ENCODE peak calls at places on chromosomes 11 and 22, in six cellular contexts. One of them, this sample, is unnamed.

GRCh38 chr11:121711900-121712424 is 259.2 kb upstream of the SORL1-AS1 start:
- DNase-seq in IMR-90: peak; percentile 39
- DNase-seq in neuronal stem cell: no peak
- DNase-seq in MM.1S: no peak
- DNase-seq in mesendoderm: peak; percentile 10
- DNase-seq in HCT116: no peak
- DNase-seq in this sample: no peak

GRCh38 chr11:83566948-83567347 is 280.8 kb upstream of the CCDC90B start:
- DNase-seq in IMR-90: peak; percentile 83
- DNase-seq in neuronal stem cell: no peak
- DNase-seq in MM.1S: no peak
- DNase-seq in mesendoderm: peak; percentile 69
- DNase-seq in HCT116: no peak
- DNase-seq in this sample: no peak

GRCh38 chr22:40243891-40244290 is 66.2 kb downstream of the TNRC6B start:
- DNase-seq in IMR-90: no peak
- DNase-seq in neuronal stem cell: no peak
- DNase-seq in MM.1S: peak; percentile 46
- DNase-seq in mesendoderm: no peak
- DNase-seq in HCT116: no peak
- DNase-seq in this sample: no peak

GRCh38 chr11:120632579-120632978 is 121.0 kb downstream of the GRIK4 start:
- DNase-seq in IMR-90: no peak
- DNase-seq in neuronal stem cell: no peak
- DNase-seq in MM.1S: no peak
- DNase-seq in mesendoderm: peak; percentile 68
- DNase-seq in HCT116: no peak
- DNase-seq in this sample: no peak

GRCh38 chr11:112724194-112724790 is 236.9 kb upstream of the NCAM1 start:
- DNase-seq in IMR-90: no peak
- DNase-seq in neuronal stem cell: no peak
- DNase-seq in MM.1S: no peak
- DNase-seq in mesendoderm: no peak
- DNase-seq in HCT116: no peak
- DNase-seq in this sample: no peak

GRCh38 chr11:11909727-11910126 is 68.0 kb downstream of the USP47 start:
- DNase-seq in IMR-90: peak; percentile 76
- DNase-seq in neuronal stem cell: no peak
- DNase-seq in MM.1S: no peak
- DNase-seq in mesendoderm: no peak
- DNase-seq in HCT116: no peak
- DNase-seq in this sample: no peak

GRCh38 chr11:122183933-122184332 is 67.9 kb upstream of the BLID start:
- DNase-seq in IMR-90: no peak
- DNase-seq in neuronal stem cell: no peak
- DNase-seq in MM.1S: no peak
- DNase-seq in mesendoderm: no peak
- DNase-seq in HCT116: no peak
- DNase-seq in this sample: no peak

GRCh38 chr11:36598051-36598450 is at the start of gene RAG2:
- DNase-seq in IMR-90: no peak
- DNase-seq in neuronal stem cell: no peak
- DNase-seq in MM.1S: no peak
- DNase-seq in mesendoderm: no peak
- DNase-seq in HCT116: no peak
- DNase-seq in this sample: no peak

GRCh38 chr22:43437871-43438475 is 26.2 kb downstream of the MPPED1 start:
- DNase-seq in IMR-90: no peak
- DNase-seq in neuronal stem cell: no peak
- DNase-seq in MM.1S: no peak
- DNase-seq in mesendoderm: no peak
- DNase-seq in HCT116: no peak
- DNase-seq in this sample: no peak

GRCh38 chr22:45423524-45423923 is 10.0 kb downstream of the RIBC2 start:
- DNase-seq in IMR-90: no peak
- DNase-seq in neuronal stem cell: no peak
- DNase-seq in MM.1S: no peak
- DNase-seq in mesendoderm: no peak
- DNase-seq in HCT116: no peak
- DNase-seq in this sample: no peak

GRCh38 chr22:46737976-46738641 is at the start of gene CERK:
- DNase-seq in IMR-90: peak; percentile 62
- DNase-seq in neuronal stem cell: peak; percentile 56
- DNase-seq in MM.1S: peak; percentile 75
- DNase-seq in mesendoderm: peak; percentile 69
- DNase-seq in HCT116: no peak
- DNase-seq in this sample: peak; percentile 80

GRCh38 chr11:50174189-50174588 is 141.5 kb downstream of the OR4C45 start:
- DNase-seq in IMR-90: peak; percentile 11
- DNase-seq in neuronal stem cell: no peak
- DNase-seq in MM.1S: peak; percentile 39
- DNase-seq in mesendoderm: no peak
- DNase-seq in HCT116: no peak
- DNase-seq in this sample: no peak

GRCh38 chr11:5226732-5227327 is at the start of gene HBB:
- DNase-seq in IMR-90: no peak
- DNase-seq in neuronal stem cell: no peak
- DNase-seq in MM.1S: no peak
- DNase-seq in mesendoderm: no peak
- DNase-seq in HCT116: no peak
- DNase-seq in this sample: peak; percentile 19

GRCh38 chr11:20112291-20113146 is 47.8 kb downstream of the DBX1 start:
- DNase-seq in IMR-90: peak; percentile 97
- DNase-seq in neuronal stem cell: no peak
- DNase-seq in MM.1S: no peak
- DNase-seq in mesendoderm: peak; percentile 86
- DNase-seq in HCT116: peak; percentile 82
- DNase-seq in this sample: peak; percentile 77

GRCh38 chr11:111982019-111982464 is 43.2 kb upstream of the DLAT start:
- DNase-seq in IMR-90: peak; percentile 43
- DNase-seq in neuronal stem cell: peak; percentile 57
- DNase-seq in MM.1S: peak; percentile 79
- DNase-seq in mesendoderm: peak; percentile 91
- DNase-seq in HCT116: peak; percentile 31
- DNase-seq in this sample: peak; percentile 90

GRCh38 chr11:68270334-68271022 is 1.3 kb downstream of the C11orf24 start:
- DNase-seq in IMR-90: no peak
- DNase-seq in neuronal stem cell: no peak
- DNase-seq in MM.1S: no peak
- DNase-seq in mesendoderm: no peak
- DNase-seq in HCT116: no peak
- DNase-seq in this sample: peak; percentile 55

GRCh38 chr11:68266936-68267880 is 4.6 kb downstream of the C11orf24 start:
- DNase-seq in IMR-90: peak; percentile 17
- DNase-seq in neuronal stem cell: no peak
- DNase-seq in MM.1S: no peak
- DNase-seq in mesendoderm: no peak
- DNase-seq in HCT116: no peak
- DNase-seq in this sample: no peak

GRCh38 chr11:68269414-68270081 is 2.2 kb downstream of the C11orf24 start:
- DNase-seq in IMR-90: peak; percentile 92
- DNase-seq in neuronal stem cell: no peak
- DNase-seq in MM.1S: no peak
- DNase-seq in mesendoderm: peak; percentile 48
- DNase-seq in HCT116: no peak
- DNase-seq in this sample: no peak

GRCh38 chr11:68266121-68266891 is 5.5 kb downstream of the C11orf24 start:
- DNase-seq in IMR-90: no peak
- DNase-seq in neuronal stem cell: no peak
- DNase-seq in MM.1S: peak; percentile 94
- DNase-seq in mesendoderm: no peak
- DNase-seq in HCT116: no peak
- DNase-seq in this sample: no peak

DNA sequence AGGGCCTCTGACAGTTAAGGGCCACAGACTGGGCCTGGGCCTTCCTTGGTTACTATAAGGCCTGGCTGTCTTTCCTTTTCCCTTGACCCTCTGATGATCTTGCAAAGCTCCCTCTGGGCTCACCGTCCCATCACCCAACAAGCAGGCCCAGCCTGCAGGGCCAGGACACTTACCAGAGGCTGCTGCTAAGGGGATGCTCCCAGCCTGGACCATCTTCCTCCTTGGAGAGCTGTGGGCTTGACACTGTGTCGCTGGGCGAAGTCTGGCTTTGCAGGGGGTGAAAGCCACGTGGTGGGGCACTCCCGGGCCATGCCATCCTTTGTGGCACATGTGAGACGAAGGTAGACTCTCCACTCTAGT is 3.9 kb downstream of the C11orf24 start:
- DNase-seq in IMR-90: no peak
- DNase-seq in neuronal stem cell: no peak
- DNase-seq in MM.1S: no peak
- DNase-seq in mesendoderm: no peak
- DNase-seq in HCT116: no peak
- DNase-seq in this sample: no peak
- H3K4me3 ChIP-seq in IMR-90: no peak overlapping the region
- H3K4me3 ChIP-seq in neuronal stem cell: no peak overlapping the region
- H3K4me3 ChIP-seq in MM.1S: no peak overlapping the region
- H3K4me3 ChIP-seq in mesendoderm: no peak overlapping the region
- H3K4me3 ChIP-seq in HCT116: no peak overlapping the region
- H3K4me3 ChIP-seq in this sample: no peak overlapping the region

GRCh38 chr11:130023204-130023603 is 20.6 kb upstream of the PRDM10 start:
- DNase-seq in IMR-90: peak; percentile 48
- DNase-seq in neuronal stem cell: no peak
- DNase-seq in MM.1S: no peak
- DNase-seq in mesendoderm: peak; percentile 19
- DNase-seq in HCT116: peak; percentile 29
- DNase-seq in this sample: no peak

GRCh38 chr11:130025371-130025770 is 22.7 kb upstream of the PRDM10 start:
- DNase-seq in IMR-90: no peak
- DNase-seq in neuronal stem cell: no peak
- DNase-seq in MM.1S: no peak
- DNase-seq in mesendoderm: no peak
- DNase-seq in HCT116: no peak
- DNase-seq in this sample: no peak

GRCh38 chr11:130024356-130024755 is 21.7 kb upstream of the PRDM10 start:
- DNase-seq in IMR-90: no peak
- DNase-seq in neuronal stem cell: no peak
- DNase-seq in MM.1S: no peak
- DNase-seq in mesendoderm: no peak
- DNase-seq in HCT116: no peak
- DNase-seq in this sample: no peak

GRCh38 chr11:130022799-130023198 is 20.2 kb upstream of the PRDM10 start:
- DNase-seq in IMR-90: no peak
- DNase-seq in neuronal stem cell: no peak
- DNase-seq in MM.1S: no peak
- DNase-seq in mesendoderm: no peak
- DNase-seq in HCT116: no peak
- DNase-seq in this sample: no peak

GRCh38 chr11:130020323-130020722 is 17.7 kb upstream of the PRDM10 start:
- DNase-seq in IMR-90: peak; percentile 9
- DNase-seq in neuronal stem cell: no peak
- DNase-seq in MM.1S: no peak
- DNase-seq in mesendoderm: peak; percentile 91
- DNase-seq in HCT116: no peak
- DNase-seq in this sample: no peak
- H3K9ac ChIP-seq in IMR-90: no peak overlapping the region
- H3K9ac ChIP-seq in neuronal stem cell: no peak overlapping the region
- H3K9ac ChIP-seq in MM.1S: no peak overlapping the region
- H3K9ac ChIP-seq in mesendoderm: no peak overlapping the region
- H3K9ac ChIP-seq in HCT116: no peak overlapping the region
- H3K9ac ChIP-seq in this sample: no peak overlapping the region

GRCh38 chr22:25069758-25070461 is 117.4 kb downstream of the KIAA1671 start:
- DNase-seq in IMR-90: no peak
- DNase-seq in neuronal stem cell: no peak
- DNase-seq in MM.1S: no peak
- DNase-seq in mesendoderm: no peak
- DNase-seq in HCT116: no peak
- DNase-seq in this sample: no peak

GRCh38 chr22:25069426-25069757 is 116.9 kb downstream of the KIAA1671 start:
- DNase-seq in IMR-90: no peak
- DNase-seq in neuronal stem cell: no peak
- DNase-seq in MM.1S: no peak
- DNase-seq in mesendoderm: no peak
- DNase-seq in HCT116: no peak
- DNase-seq in this sample: no peak

GRCh38 chr22:25066861-25067435 is 114.4 kb downstream of the KIAA1671 start:
- DNase-seq in IMR-90: no peak
- DNase-seq in neuronal stem cell: no peak
- DNase-seq in MM.1S: no peak
- DNase-seq in mesendoderm: no peak
- DNase-seq in HCT116: no peak
- DNase-seq in this sample: no peak

GRCh38 chr22:25068701-25069100 is 116.2 kb downstream of the KIAA1671 start:
- DNase-seq in IMR-90: no peak
- DNase-seq in neuronal stem cell: no peak
- DNase-seq in MM.1S: no peak
- DNase-seq in mesendoderm: no peak
- DNase-seq in HCT116: no peak
- DNase-seq in this sample: no peak

DNA sequence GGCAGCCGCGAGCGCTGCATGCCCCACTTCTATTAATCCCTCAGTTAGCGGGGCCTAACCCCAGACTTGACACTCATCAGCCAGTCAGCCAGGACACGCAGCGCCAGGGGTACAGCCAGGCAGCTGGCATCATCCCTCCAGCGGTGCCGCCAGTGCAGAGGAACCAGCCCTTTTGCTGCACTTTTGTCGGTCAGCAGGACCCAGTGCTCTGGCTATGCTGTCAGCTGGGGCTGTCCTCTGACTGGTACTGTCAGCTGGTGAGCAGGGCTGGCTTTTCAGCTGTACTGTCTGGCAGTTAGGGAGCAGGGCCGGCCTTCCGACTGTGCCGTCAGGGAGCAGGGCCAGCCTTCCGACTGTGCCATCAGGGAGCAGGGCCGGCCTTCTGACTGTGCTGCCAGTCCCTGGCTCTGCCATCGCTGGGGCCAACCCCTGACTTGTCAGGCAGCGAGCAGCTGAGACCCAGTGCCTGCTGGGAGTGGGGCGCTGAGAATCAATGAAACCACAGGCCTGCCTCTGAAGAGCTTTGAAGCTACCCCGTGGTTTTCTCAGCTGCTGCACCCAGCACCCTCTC is 115.4 kb downstream of the KIAA1671 start:
- DNase-seq in IMR-90: no peak
- DNase-seq in neuronal stem cell: no peak
- DNase-seq in MM.1S: peak; percentile 28
- DNase-seq in mesendoderm: no peak
- DNase-seq in HCT116: no peak
- DNase-seq in this sample: no peak
- H3K27ac ChIP-seq in IMR-90: no peak overlapping the region
- H3K27ac ChIP-seq in neuronal stem cell: no peak overlapping the region
- H3K27ac ChIP-seq in MM.1S: no peak overlapping the region
- H3K27ac ChIP-seq in mesendoderm: no peak overlapping the region
- H3K27ac ChIP-seq in HCT116: no peak overlapping the region
- H3K27ac ChIP-seq in this sample: no peak overlapping the region

DNA sequence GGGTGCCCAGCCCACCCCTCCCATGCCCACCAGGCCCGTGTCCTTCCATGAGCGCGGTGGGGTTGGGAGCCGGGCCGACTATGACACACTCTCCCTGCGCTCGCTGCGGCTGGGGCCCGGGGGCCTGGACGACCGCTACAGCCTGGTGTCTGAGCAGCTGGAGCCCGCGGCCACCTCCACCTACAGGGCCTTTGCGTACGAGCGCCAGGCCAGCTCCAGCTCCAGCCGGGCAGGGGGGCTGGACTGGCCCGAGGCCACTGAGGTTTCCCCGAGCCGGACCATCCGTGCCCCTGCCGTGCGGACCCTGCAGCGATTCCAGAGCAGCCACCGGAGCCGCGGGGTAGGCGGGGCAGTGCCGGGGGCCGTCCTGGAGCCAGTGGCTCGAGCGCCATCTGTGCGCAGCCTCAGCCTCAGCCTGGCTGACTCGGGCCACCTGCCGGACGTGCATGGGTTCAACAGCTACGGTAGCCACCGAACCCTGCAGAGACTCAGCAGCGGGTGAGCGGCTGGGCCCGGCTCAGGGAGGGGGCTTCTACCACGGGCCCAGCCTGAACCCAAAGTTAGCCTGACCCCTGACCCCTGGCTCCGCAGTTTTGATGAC is 3.0 kb downstream of the PKP3 start:
- DNase-seq in IMR-90: peak; percentile 36
- DNase-seq in neuronal stem cell: no peak
- DNase-seq in MM.1S: peak; percentile 55
- DNase-seq in mesendoderm: no peak
- DNase-seq in HCT116: no peak
- DNase-seq in this sample: peak; percentile 42
- H3K4me3 ChIP-seq in IMR-90: peak overlapping the region; percentile 38
- H3K4me3 ChIP-seq in neuronal stem cell: no peak overlapping the region
- H3K4me3 ChIP-seq in MM.1S: peak overlapping the region; percentile 22
- H3K4me3 ChIP-seq in mesendoderm: no peak overlapping the region
- H3K4me3 ChIP-seq in HCT116: no peak overlapping the region
- H3K4me3 ChIP-seq in this sample: peak overlapping the region; percentile 22

This sample was measured in colonic mucosa.